ENCODE peak calls at places on chromosomes 6 and 20, in five cellular contexts. One of them, this sample, is unnamed.

GRCh38 chr6:132964101-132964867 is 149.9 kb downstream of the RPS12 start:
- DNase-seq in lower lobe of right lung: no peak
- DNase-seq in endothelial cell: no peak
- DNase-seq in AG08396: no peak
- DNase-seq in Karpas-422: no peak
- DNase-seq in this sample: no peak

GRCh38 chr6:154969796-154970195 is 25.3 kb upstream of the TIAM2 start:
- DNase-seq in Karpas-422: no peak
- DNase-seq in AG08396: no peak
- DNase-seq in endothelial cell: no peak
- DNase-seq in lower lobe of right lung: no peak
- DNase-seq in this sample: peak; percentile 43

GRCh38 chr6:113994934-113995342 is 24.0 kb upstream of the HDAC2 start:
- DNase-seq in AG08396: peak; percentile 78
- DNase-seq in lower lobe of right lung: no peak
- DNase-seq in endothelial cell: peak; percentile 66
- DNase-seq in Karpas-422: peak; percentile 80
- DNase-seq in this sample: no peak

GRCh38 chr20:1657556-1658334 is at the start of gene SIRPG:
- DNase-seq in endothelial cell: no peak
- DNase-seq in Karpas-422: no peak
- DNase-seq in lower lobe of right lung: no peak
- DNase-seq in AG08396: no peak
- DNase-seq in this sample: no peak

GRCh38 chr6:10402648-10403311 is 12.1 kb downstream of the TFAP2A start:
- DNase-seq in lower lobe of right lung: no peak
- DNase-seq in AG08396: no peak
- DNase-seq in Karpas-422: no peak
- DNase-seq in endothelial cell: no peak
- DNase-seq in this sample: no peak

GRCh38 chr20:45968801-45969711 is 2.9 kb downstream of the ZNF335 start:
- DNase-seq in Karpas-422: no peak
- DNase-seq in lower lobe of right lung: peak; percentile 45
- DNase-seq in AG08396: no peak
- DNase-seq in endothelial cell: no peak
- DNase-seq in this sample: peak; percentile 30

GRCh38 chr6:74657033-74657432 is 548.8 kb downstream of the COL12A1 start:
- DNase-seq in Karpas-422: no peak
- DNase-seq in lower lobe of right lung: no peak
- DNase-seq in endothelial cell: no peak
- DNase-seq in AG08396: no peak
- DNase-seq in this sample: no peak

GRCh38 chr6:127367023-127367375 is 23.6 kb upstream of the ECHDC1 start:
- DNase-seq in lower lobe of right lung: no peak
- DNase-seq in Karpas-422: no peak
- DNase-seq in endothelial cell: no peak
- DNase-seq in AG08396: no peak
- DNase-seq in this sample: no peak

GRCh38 chr20:57622579-57623381 is 2.6 kb upstream of the ZBP1 start:
- DNase-seq in AG08396: peak; percentile 41
- DNase-seq in lower lobe of right lung: peak; percentile 76
- DNase-seq in Karpas-422: peak; percentile 88
- DNase-seq in endothelial cell: peak; percentile 63
- DNase-seq in this sample: no peak

GRCh38 chr6:68139130-68139529 is 496.0 kb upstream of the ADGRB3 start:
- DNase-seq in AG08396: no peak
- DNase-seq in endothelial cell: no peak
- DNase-seq in Karpas-422: no peak
- DNase-seq in lower lobe of right lung: no peak
- DNase-seq in this sample: no peak

GRCh38 chr6:73548458-73549446 is 27.9 kb upstream of the EEF1A1 start:
- DNase-seq in Karpas-422: no peak
- DNase-seq in endothelial cell: no peak
- DNase-seq in AG08396: no peak
- DNase-seq in lower lobe of right lung: no peak
- DNase-seq in this sample: no peak

GRCh38 chr20:309841-310644 is 12.7 kb downstream of the ZCCHC3 start:
- DNase-seq in lower lobe of right lung: peak; percentile 98
- DNase-seq in endothelial cell: peak; percentile 96
- DNase-seq in Karpas-422: peak; percentile 94
- DNase-seq in AG08396: peak; percentile 97
- DNase-seq in this sample: peak; percentile 98

GRCh38 chr6:157823001-157823522 is at the start of gene SNX9:
- DNase-seq in lower lobe of right lung: peak; percentile 85
- DNase-seq in Karpas-422: no peak
- DNase-seq in endothelial cell: peak; percentile 74
- DNase-seq in AG08396: peak; percentile 87
- DNase-seq in this sample: peak; percentile 94

GRCh38 chr6:1607557-1608221 is 2.0 kb upstream of the FOXC1 start:
- DNase-seq in Karpas-422: no peak
- DNase-seq in AG08396: no peak
- DNase-seq in endothelial cell: peak; percentile 53
- DNase-seq in lower lobe of right lung: no peak
- DNase-seq in this sample: no peak

GRCh38 chr6:55694148-55694547 is 115.2 kb upstream of the HMGCLL1 start:
- DNase-seq in endothelial cell: no peak
- DNase-seq in AG08396: peak; percentile 41
- DNase-seq in lower lobe of right lung: no peak
- DNase-seq in Karpas-422: no peak
- DNase-seq in this sample: no peak

GRCh38 chr20:11529046-11529445 is 388.6 kb upstream of the BTBD3 start:
- DNase-seq in AG08396: no peak
- DNase-seq in Karpas-422: no peak
- DNase-seq in lower lobe of right lung: no peak
- DNase-seq in endothelial cell: no peak
- DNase-seq in this sample: no peak

GRCh38 chr6:16427124-16427523 is 188.7 kb downstream of the GMPR start:
- DNase-seq in lower lobe of right lung: no peak
- DNase-seq in Karpas-422: no peak
- DNase-seq in endothelial cell: no peak
- DNase-seq in AG08396: no peak
- DNase-seq in this sample: no peak

GRCh38 chr20:59047938-59048680 is 5.5 kb upstream of the PRELID3B start:
- DNase-seq in lower lobe of right lung: no peak
- DNase-seq in Karpas-422: no peak
- DNase-seq in AG08396: no peak
- DNase-seq in endothelial cell: no peak
- DNase-seq in this sample: no peak

GRCh38 chr6:154266560-154267134 is 90.0 kb downstream of the IPCEF1 start:
- DNase-seq in AG08396: no peak
- DNase-seq in endothelial cell: no peak
- DNase-seq in Karpas-422: no peak
- DNase-seq in lower lobe of right lung: no peak
- DNase-seq in this sample: no peak